ENCODE peak calls at places on chromosome 7, in seven cellular contexts. E, O, F, I, W, J and C are unnamed samples.

GRCh38 chr7:148794476-148794875 is 89.6 kb downstream of the EZH2 start:
- DNase-seq in E (no peak), O (no peak), F (no peak), I (no peak), W (no peak), J (no peak), C (no peak)

GRCh38 chr7:125926621-125927020 is 997.0 kb upstream of the POT1 start:
- DNase-seq in E (no peak), O (peak), F (no peak), I (no peak), W (no peak), J (no peak), C (no peak)

GRCh38 chr7:154484406-154484805 is 432.2 kb downstream of the DPP6 start:
- DNase-seq in E (no peak), O (no peak), F (no peak), I (no peak), W (no peak), J (no peak), C (peak)

GRCh38 chr7:112160771-112161150 is 45.4 kb downstream of the DOCK4 start:
- DNase-seq in E (no peak), O (no peak), F (no peak), I (no peak), W (no peak), J (no peak), C (no peak)

GRCh38 chr7:158710651-158711102 is 6.1 kb upstream of the NCAPG2 start:
- DNase-seq in E (peak), O (no peak), F (peak), I (no peak), W (no peak), J (no peak), C (no peak)

GRCh38 chr7:67843615-67844014 is 847.0 kb downstream of the TYW1 start:
- DNase-seq in E (no peak), O (no peak), F (no peak), I (no peak), W (no peak), J (no peak), C (no peak)

GRCh38 chr7:107559864-107560263 is 3.9 kb downstream of the COG5 start:
- DNase-seq in E (no peak), O (peak), F (peak), I (no peak), W (no peak), J (no peak), C (no peak)

GRCh38 chr7:101129603-101130117 is 2.8 kb downstream of the SERPINE1 start:
- DNase-seq in E (no peak), O (no peak), F (peak), I (no peak), W (no peak), J (no peak), C (no peak)

GRCh38 chr7:119196183-119196582 is 971.7 kb downstream of the ANKRD7 start:
- DNase-seq in E (no peak), O (no peak), F (no peak), I (no peak), W (peak), J (no peak), C (no peak)

GRCh38 chr7:105257338-105257737 is 131.4 kb downstream of the SRPK2 start:
- DNase-seq in E (peak), O (peak), F (no peak), I (no peak), W (no peak), J (no peak), C (no peak)

GRCh38 chr7:27771111-27771510 is 31.1 kb downstream of the TAX1BP1 start:
- DNase-seq in E (no peak), O (peak), F (no peak), I (peak), W (no peak), J (no peak), C (no peak)

GRCh38 chr7:92768501-92769360 is 67.6 kb downstream of the CDK6 start:
- DNase-seq in E (peak), O (peak), F (peak), I (no peak), W (no peak), J (peak), C (no peak)

GRCh38 chr7:80785961-80786360 is 132.9 kb downstream of the SEMA3C start:
- DNase-seq in E (no peak), O (no peak), F (peak), I (no peak), W (no peak), J (no peak), C (no peak)

GRCh38 chr7:139748936-139749335 is 28.9 kb downstream of the HIPK2 start:
- DNase-seq in E (no peak), O (no peak), F (no peak), I (no peak), W (no peak), J (no peak), C (no peak)

GRCh38 chr7:130986271-130986690 is 252.3 kb upstream of the KLF14 start:
- DNase-seq in E (no peak), O (no peak), F (peak), I (no peak), W (no peak), J (no peak), C (no peak)

GRCh38 chr7:143126146-143126545 is 5.7 kb upstream of the PIP start:
- DNase-seq in E (no peak), O (peak), F (peak), I (no peak), W (no peak), J (no peak), C (no peak)
- TF ChIP-seq EZH2phosphoT487 in E (no peak), O (no peak), F (no peak), I (no peak), W (no peak), J (no peak), C (no peak)

GRCh38 chr7:43363429-43363894 is 219.4 kb upstream of the STK17A start:
- DNase-seq in E (no peak), O (no peak), F (no peak), I (no peak), W (no peak), J (no peak), C (no peak)
- H3K27ac ChIP-seq in E (no peak), O (no peak), F (no peak), I (no peak), W (no peak), J (no peak), C (no peak)

GRCh38 chr7:44145419-44145968 is 4.4 kb upstream of the MYL7 start:
- DNase-seq in E (no peak), O (no peak), F (no peak), I (no peak), W (no peak), J (peak), C (peak)
- TF ChIP-seq EZH2 in E (no peak), O (no peak), F (no peak), I (no peak), W (peak), J (no peak), C (peak)

GRCh38 chr7:15291707-15292106 is 270.1 kb downstream of the AGMO start:
- DNase-seq in E (no peak), O (no peak), F (no peak), I (no peak), W (no peak), J (peak), C (peak)
- TF ChIP-seq EZH2phosphoT487 in E (no peak), O (no peak), F (no peak), I (no peak), W (no peak), J (no peak), C (no peak)

DNA sequence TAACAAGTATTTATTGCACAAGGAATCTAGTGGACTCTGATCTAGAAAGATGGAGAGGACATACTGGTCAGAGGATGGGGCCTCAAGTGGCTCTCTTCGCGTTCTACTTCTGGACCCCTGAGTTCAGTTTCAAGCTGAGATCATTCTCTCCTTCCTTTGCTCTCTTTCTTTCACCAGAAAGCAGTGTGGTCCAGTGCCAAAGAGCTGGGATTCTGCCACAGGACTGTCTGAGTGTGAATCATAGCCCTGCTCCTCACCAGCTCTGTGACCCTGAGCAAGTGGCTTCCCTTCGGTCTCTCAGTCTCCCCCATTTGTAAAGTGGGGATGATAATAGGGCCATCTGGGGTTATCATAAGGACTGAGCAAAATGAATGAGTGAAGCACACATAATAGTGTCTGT is 715.2 kb downstream of the SUGCT start:
- DNase-seq in E (no peak), O (no peak), F (peak), I (no peak), W (no peak), J (no peak), C (no peak)
- H3K27ac ChIP-seq in E (no peak), O (no peak), F (no peak), I (no peak), W (no peak), J (no peak), C (no peak)

DNA sequence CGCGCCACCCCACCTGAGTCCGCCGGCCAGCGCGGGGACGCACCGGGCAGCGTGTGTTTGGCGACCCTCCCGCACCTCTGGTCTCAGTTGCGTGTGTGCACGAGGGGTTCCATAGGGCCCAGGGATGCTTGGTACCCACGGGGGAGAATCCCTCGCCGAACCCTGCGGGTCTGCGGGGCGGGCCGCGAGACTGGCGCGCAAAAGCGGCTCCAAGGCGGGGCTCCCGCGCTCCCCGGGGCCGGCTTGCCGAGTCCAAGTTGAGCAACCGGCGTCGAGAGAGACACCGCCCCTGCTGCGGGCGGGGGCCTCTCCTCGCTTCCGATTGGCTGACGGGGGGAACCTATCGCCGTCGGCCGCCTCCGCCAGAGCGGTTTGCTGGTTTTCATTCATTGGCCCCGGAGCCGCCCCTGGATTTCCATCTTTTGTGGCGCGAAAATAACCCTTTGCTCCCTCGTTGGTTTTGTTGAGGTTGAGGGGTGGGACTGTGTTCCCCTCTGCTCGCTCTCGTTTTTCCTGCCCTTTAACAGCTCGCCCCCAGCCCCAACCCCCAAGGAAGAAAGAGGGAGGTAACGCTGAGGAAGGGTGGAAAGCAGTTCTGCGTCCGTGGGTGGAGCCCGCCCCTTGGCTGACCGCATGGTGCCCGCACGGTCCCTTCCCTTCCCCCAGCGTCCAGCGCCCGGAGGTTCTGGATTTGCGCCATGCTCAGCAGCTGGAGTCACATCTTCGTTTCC is 4.0 kb upstream of the IGF2BP3 start:
- DNase-seq in E (peak), O (peak), F (peak), I (peak), W (peak), J (peak), C (peak)
- TF ChIP-seq EZH2 in E (no peak), O (no peak), F (no peak), I (no peak), W (no peak), J (no peak), C (no peak)

GRCh38 chr7:137109966-137110930 is 233.3 kb downstream of the PTN start:
- DNase-seq in E (no peak), O (peak), F (peak), I (no peak), W (peak), J (no peak), C (no peak)
- TF ChIP-seq EZH2phosphoT487 in E (no peak), O (no peak), F (no peak), I (no peak), W (no peak), J (no peak), C (no peak)